ENCODE peak calls at places on chromosomes 12 and 14, in six cellular contexts. One of them, this sample, is unnamed. For H3K27me3, the result is how much of the 10 kb centered on the place peaks cover.

GRCh38 chr12:26205946-26206345 is 10.6 kb downstream of the SSPN start:
- DNase-seq in H1: no peak
- DNase-seq in H9: no peak
- DNase-seq in IMR-90: no peak
- DNase-seq in neuronal stem cell: no peak
- DNase-seq in mesenchymal stem cell: no peak
- DNase-seq in this sample: no peak

GRCh38 chr12:52561880-52562449 is 9.0 kb upstream of the KRT71 start:
- DNase-seq in mesenchymal stem cell: peak
- DNase-seq in IMR-90: no peak
- DNase-seq in neuronal stem cell: no peak
- DNase-seq in H1: no peak
- DNase-seq in H9: peak
- DNase-seq in this sample: peak

GRCh38 chr12:14317362-14318146 is 47.9 kb upstream of the ATF7IP start:
- DNase-seq in neuronal stem cell: no peak
- DNase-seq in IMR-90: no peak
- DNase-seq in H9: no peak
- DNase-seq in mesenchymal stem cell: no peak
- DNase-seq in H1: no peak
- DNase-seq in this sample: peak

GRCh38 chr12:102169922-102170698 is 27.5 kb downstream of the PMCH start:
- DNase-seq in H9: no peak
- DNase-seq in mesenchymal stem cell: peak
- DNase-seq in neuronal stem cell: no peak
- DNase-seq in H1: no peak
- DNase-seq in IMR-90: peak
- DNase-seq in this sample: peak

GRCh38 chr12:108967869-108968540 is 52.9 kb downstream of the SVOP start:
- DNase-seq in H9: no peak
- DNase-seq in neuronal stem cell: no peak
- DNase-seq in mesenchymal stem cell: peak
- DNase-seq in H1: no peak
- DNase-seq in IMR-90: no peak
- DNase-seq in this sample: peak

GRCh38 chr12:54352022-54352531 is 12.2 kb downstream of the GPR84 start:
- DNase-seq in H9: peak
- DNase-seq in neuronal stem cell: peak
- DNase-seq in H1: peak
- DNase-seq in mesenchymal stem cell: peak
- DNase-seq in IMR-90: peak
- DNase-seq in this sample: no peak

GRCh38 chr12:103729499-103729898 is 111.5 kb downstream of the NT5DC3 start:
- DNase-seq in mesenchymal stem cell: no peak
- DNase-seq in neuronal stem cell: no peak
- DNase-seq in H1: no peak
- DNase-seq in H9: no peak
- DNase-seq in IMR-90: no peak
- DNase-seq in this sample: no peak

GRCh38 chr12:12883369-12884001 is 7.9 kb upstream of the GPRC5A start:
- DNase-seq in IMR-90: peak
- DNase-seq in neuronal stem cell: no peak
- DNase-seq in mesenchymal stem cell: peak
- DNase-seq in H9: no peak
- DNase-seq in H1: no peak
- DNase-seq in this sample: peak

GRCh38 chr12:127355061-127355820 is 911.7 kb upstream of the TMEM132C start:
- DNase-seq in H9: peak
- DNase-seq in H1: peak
- DNase-seq in neuronal stem cell: no peak
- DNase-seq in IMR-90: no peak
- DNase-seq in mesenchymal stem cell: no peak
- DNase-seq in this sample: no peak

GRCh38 chr14:24809147-24809546 is 175.2 kb upstream of the GZMB start:
- DNase-seq in IMR-90: no peak
- DNase-seq in H9: no peak
- DNase-seq in neuronal stem cell: no peak
- DNase-seq in mesenchymal stem cell: no peak
- DNase-seq in H1: no peak
- DNase-seq in this sample: no peak

GRCh38 chr12:109760930-109761630 is 47.5 kb downstream of the FAM222A start:
- DNase-seq in neuronal stem cell: no peak
- DNase-seq in H1: peak
- DNase-seq in H9: peak
- DNase-seq in mesenchymal stem cell: no peak
- DNase-seq in IMR-90: no peak
- DNase-seq in this sample: no peak

GRCh38 chr12:115049617-115050016 is 365.6 kb upstream of the TBX3 start:
- DNase-seq in neuronal stem cell: no peak
- DNase-seq in H1: no peak
- DNase-seq in IMR-90: peak
- DNase-seq in mesenchymal stem cell: peak
- DNase-seq in H9: no peak
- DNase-seq in this sample: peak

GRCh38 chr14:37985826-37986470 is 221.8 kb upstream of the SSTR1 start:
- DNase-seq in IMR-90: peak
- DNase-seq in neuronal stem cell: peak
- DNase-seq in H9: peak
- DNase-seq in H1: no peak
- DNase-seq in mesenchymal stem cell: peak
- DNase-seq in this sample: peak

GRCh38 chr14:103074699-103075341 is 9.2 kb upstream of the LBHD2 start:
- DNase-seq in neuronal stem cell: no peak
- DNase-seq in H9: peak
- DNase-seq in mesenchymal stem cell: no peak
- DNase-seq in IMR-90: no peak
- DNase-seq in H1: no peak
- DNase-seq in this sample: no peak

GRCh38 chr14:61539631-61540030 is 155.7 kb upstream of the HIF1A start:
- DNase-seq in mesenchymal stem cell: no peak
- DNase-seq in H9: no peak
- DNase-seq in H1: no peak
- DNase-seq in neuronal stem cell: no peak
- DNase-seq in IMR-90: no peak
- DNase-seq in this sample: no peak

GRCh38 chr14:61535470-61535869 is 159.8 kb upstream of the HIF1A start:
- DNase-seq in H1: no peak
- DNase-seq in H9: no peak
- DNase-seq in mesenchymal stem cell: no peak
- DNase-seq in neuronal stem cell: no peak
- DNase-seq in IMR-90: no peak
- DNase-seq in this sample: no peak

GRCh38 chr14:61538464-61539022 is 156.8 kb upstream of the HIF1A start:
- DNase-seq in mesenchymal stem cell: no peak
- DNase-seq in IMR-90: no peak
- DNase-seq in H9: no peak
- DNase-seq in H1: no peak
- DNase-seq in neuronal stem cell: no peak
- DNase-seq in this sample: no peak

GRCh38 chr14:61536661-61537566 is 158.4 kb upstream of the HIF1A start:
- DNase-seq in mesenchymal stem cell: no peak
- DNase-seq in neuronal stem cell: no peak
- DNase-seq in H1: no peak
- DNase-seq in IMR-90: no peak
- DNase-seq in H9: no peak
- DNase-seq in this sample: peak

DNA sequence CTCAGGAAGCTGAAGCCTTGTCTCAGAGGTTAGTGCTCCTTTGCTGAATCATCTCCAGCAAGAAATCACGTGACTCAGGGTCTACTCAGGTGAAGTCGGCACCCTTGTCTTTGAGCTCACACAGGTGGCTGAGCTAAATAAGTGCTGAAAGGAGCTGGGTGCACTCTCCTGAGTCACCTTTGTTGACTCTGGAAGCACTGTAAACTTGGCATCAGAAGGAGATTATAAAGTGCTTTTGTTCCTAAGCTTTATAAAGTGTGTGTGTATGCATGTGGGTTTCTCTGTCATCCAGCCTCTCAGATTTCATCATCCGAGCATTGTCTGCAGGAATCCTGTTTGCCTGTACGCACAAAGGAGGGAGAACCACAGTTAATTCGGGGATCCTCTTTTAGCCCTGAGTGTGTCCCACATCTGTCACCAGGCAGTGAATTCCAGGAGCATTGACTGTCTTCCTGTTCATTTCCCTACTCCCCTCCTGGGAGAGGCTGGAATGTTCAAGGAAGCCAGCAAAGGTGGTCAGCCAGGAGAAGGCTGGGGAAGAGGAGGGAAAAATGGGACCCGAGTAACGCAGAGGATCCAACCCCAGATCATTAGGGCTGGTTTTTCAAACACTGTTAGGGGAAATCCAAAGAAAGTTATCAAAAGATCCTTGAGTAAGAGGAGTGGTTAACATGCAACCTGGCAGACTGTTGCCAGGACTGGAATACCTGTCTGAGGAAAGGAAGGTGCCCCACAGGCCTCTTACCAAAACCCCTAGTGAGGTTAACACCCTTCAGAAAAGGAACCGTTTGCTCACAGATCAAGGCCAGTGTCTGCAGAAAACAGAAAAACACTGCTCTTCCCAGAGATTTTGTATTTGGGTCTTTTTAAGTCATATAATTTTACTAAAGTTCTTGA is 157.5 kb upstream of the HIF1A start:
- DNase-seq in H9: peak
- DNase-seq in mesenchymal stem cell: peak
- DNase-seq in IMR-90: peak
- DNase-seq in neuronal stem cell: no peak
- DNase-seq in H1: no peak
- DNase-seq in this sample: peak
- H3K4me2 ChIP-seq in H9: no peak
- H3K4me2 ChIP-seq in mesenchymal stem cell: no peak
- H3K4me2 ChIP-seq in IMR-90: peak
- H3K4me2 ChIP-seq in neuronal stem cell: no peak
- H3K4me2 ChIP-seq in H1: peak
- H3K4me2 ChIP-seq in this sample: peak

DNA sequence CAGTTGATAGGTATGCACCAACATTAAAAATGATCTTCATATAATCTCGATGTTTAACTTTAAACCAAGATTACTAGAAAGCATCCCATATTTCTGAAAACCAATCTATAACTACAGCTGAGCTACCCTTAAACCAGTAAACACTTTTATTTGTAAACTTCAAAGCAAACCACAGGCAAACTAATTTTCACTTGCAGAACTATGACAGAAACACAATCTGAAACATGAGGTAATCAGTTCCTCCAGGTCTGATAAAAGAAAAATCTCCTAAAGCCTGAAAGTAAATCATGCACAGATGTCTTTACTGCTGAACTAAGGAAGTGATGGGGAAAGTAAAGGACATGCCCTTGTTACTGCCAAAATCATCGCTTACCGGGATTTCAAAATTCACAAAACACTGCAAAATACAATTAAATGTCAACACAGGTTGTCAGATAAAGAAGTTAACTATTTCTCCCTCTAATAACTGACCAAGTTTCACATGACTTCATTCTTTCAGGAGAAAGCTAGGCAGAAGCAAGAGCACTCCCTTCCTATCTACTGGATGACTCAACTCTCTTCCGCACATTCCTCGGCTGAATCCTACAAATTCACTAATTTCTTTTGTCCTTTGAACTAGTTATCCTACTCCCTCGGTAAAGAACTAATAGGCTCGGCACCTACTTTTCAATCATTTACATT is 1.5 kb downstream of the EEA1 start:
- DNase-seq in neuronal stem cell: no peak
- DNase-seq in IMR-90: peak
- DNase-seq in H9: no peak
- DNase-seq in H1: no peak
- DNase-seq in mesenchymal stem cell: peak
- DNase-seq in this sample: no peak
- H4K91ac ChIP-seq in neuronal stem cell: no peak
- H4K91ac ChIP-seq in IMR-90: no peak
- H4K91ac ChIP-seq in H9: no peak
- H4K91ac ChIP-seq in H1: no peak
- H4K91ac ChIP-seq in mesenchymal stem cell: no peak
- H4K91ac ChIP-seq in this sample: no peak

GRCh38 chr12:95790025-95790911 is at the start of gene NTN4:
- DNase-seq in H1: peak
- DNase-seq in IMR-90: peak
- DNase-seq in neuronal stem cell: peak
- DNase-seq in mesenchymal stem cell: peak
- DNase-seq in H9: peak
- DNase-seq in this sample: peak
- H3K27me3 ChIP-seq in H1: under half
- H3K27me3 ChIP-seq in IMR-90: under half
- H3K27me3 ChIP-seq in neuronal stem cell: half or more
- H3K27me3 ChIP-seq in mesenchymal stem cell: under half
- H3K27me3 ChIP-seq in H9: under half
- H3K27me3 ChIP-seq in this sample: under half

GRCh38 chr12:81337891-81338290 is 260.0 kb downstream of the ACSS3 start:
- DNase-seq in IMR-90: no peak
- DNase-seq in H1: no peak
- DNase-seq in mesenchymal stem cell: no peak
- DNase-seq in H9: no peak
- DNase-seq in neuronal stem cell: no peak
- DNase-seq in this sample: no peak

GRCh38 chr12:81340910-81341309 is 263.0 kb downstream of the ACSS3 start:
- DNase-seq in H9: no peak
- DNase-seq in H1: no peak
- DNase-seq in IMR-90: no peak
- DNase-seq in neuronal stem cell: no peak
- DNase-seq in mesenchymal stem cell: no peak
- DNase-seq in this sample: no peak
- H3K4me2 ChIP-seq in H9: no peak
- H3K4me2 ChIP-seq in H1: no peak
- H3K4me2 ChIP-seq in IMR-90: no peak
- H3K4me2 ChIP-seq in neuronal stem cell: no peak
- H3K4me2 ChIP-seq in mesenchymal stem cell: no peak
- H3K4me2 ChIP-seq in this sample: no peak

GRCh38 chr12:48446372-48446771 is 26.0 kb upstream of the ANP32D start:
- DNase-seq in IMR-90: no peak
- DNase-seq in H9: no peak
- DNase-seq in H1: no peak
- DNase-seq in neuronal stem cell: no peak
- DNase-seq in mesenchymal stem cell: no peak
- DNase-seq in this sample: no peak

GRCh38 chr12:48451372-48451771 is 21.0 kb upstream of the ANP32D start:
- DNase-seq in IMR-90: no peak
- DNase-seq in mesenchymal stem cell: no peak
- DNase-seq in H1: no peak
- DNase-seq in H9: no peak
- DNase-seq in neuronal stem cell: no peak
- DNase-seq in this sample: no peak

GRCh38 chr12:48445538-48445937 is 26.8 kb upstream of the ANP32D start:
- DNase-seq in H9: no peak
- DNase-seq in mesenchymal stem cell: no peak
- DNase-seq in H1: no peak
- DNase-seq in neuronal stem cell: no peak
- DNase-seq in IMR-90: no peak
- DNase-seq in this sample: no peak

GRCh38 chr12:48442191-48442828 is 30.0 kb upstream of the ANP32D start:
- DNase-seq in IMR-90: no peak
- DNase-seq in H9: peak
- DNase-seq in H1: no peak
- DNase-seq in mesenchymal stem cell: no peak
- DNase-seq in neuronal stem cell: no peak
- DNase-seq in this sample: no peak

GRCh38 chr12:48447755-48448154 is 24.6 kb upstream of the ANP32D start:
- DNase-seq in mesenchymal stem cell: no peak
- DNase-seq in IMR-90: no peak
- DNase-seq in neuronal stem cell: no peak
- DNase-seq in H9: no peak
- DNase-seq in H1: no peak
- DNase-seq in this sample: no peak
- H4K91ac ChIP-seq in mesenchymal stem cell: no peak
- H4K91ac ChIP-seq in IMR-90: no peak
- H4K91ac ChIP-seq in neuronal stem cell: no peak
- H4K91ac ChIP-seq in H9: no peak
- H4K91ac ChIP-seq in H1: no peak
- H4K91ac ChIP-seq in this sample: no peak

This sample was measured in trophoblast cell.